ENCODE peak calls at places on chromosomes 3 and 15, in nine cellular contexts. C is stomach, F is gastrocnemius medialis, U is A549, Z is ovary, E is IMR-90, Q is upper lobe of left lung, D is body of pancreas, G is tibial nerve. I is an unnamed sample.

GRCh38 chr15:52102468-52102867 is 10.1 kb downstream of the BCL2L10 start:
- DNase-seq in Z (no peak), U (no peak), G (no peak), E (peak), Q (no peak), F (no peak), C (no peak), D (no peak), I (no peak)

GRCh38 chr3:186414735-186415419 is 52.8 kb upstream of the DGKG start:
- DNase-seq in Z (peak), G (no peak), Q (no peak), C (peak), F (no peak), E (peak), U (no peak), D (peak), I (no peak)

GRCh38 chr3:172515130-172515918 is 7.9 kb downstream of the TNFSF10 start:
- DNase-seq in E (peak), Q (no peak), C (no peak), D (no peak), F (no peak), U (no peak), Z (no peak), G (no peak), I (no peak)

GRCh38 chr15:70062321-70062956 is 35.3 kb downstream of the TLE3 start:
- DNase-seq in C (peak), D (peak), U (no peak), Z (peak), F (peak), E (peak), G (peak), Q (no peak), I (peak)

GRCh38 chr3:98359993-98360675 is 6.5 kb downstream of the OR5K4 start:
- DNase-seq in C (no peak), D (no peak), G (no peak), E (no peak), Q (no peak), U (no peak), F (no peak), Z (no peak), I (no peak)

GRCh38 chr15:39936187-39936586 is 2.3 kb downstream of the EIF2AK4 start:
- DNase-seq in F (no peak), G (no peak), Z (no peak), E (peak), D (no peak), Q (no peak), C (no peak), U (no peak), I (no peak)

GRCh38 chr3:23752126-23752525 is 53.6 kb upstream of the UBE2E1 start:
- DNase-seq in F (no peak), C (no peak), Z (no peak), Q (peak), E (no peak), D (no peak), G (no peak), U (no peak), I (no peak)

GRCh38 chr3:105686324-105686897 is 182.4 kb downstream of the CBLB start:
- DNase-seq in D (no peak), F (no peak), G (no peak), C (no peak), E (peak), Z (no peak), U (peak), Q (no peak), I (no peak)

GRCh38 chr3:189941125-189941524 is 179.6 kb downstream of the P3H2 start:
- DNase-seq in Z (no peak), D (peak), Q (no peak), C (peak), U (no peak), G (no peak), F (no peak), E (no peak), I (no peak)

GRCh38 chr3:169811606-169812123 is 1.0 kb upstream of the LRRIQ4 start:
- DNase-seq in U (no peak), F (no peak), D (no peak), C (no peak), Z (no peak), E (peak), G (no peak), Q (no peak), I (no peak)

GRCh38 chr15:92578096-92578835 is 77.3 kb downstream of the FAM174B start:
- DNase-seq in C (no peak), U (no peak), D (no peak), Q (no peak), E (no peak), G (no peak), Z (no peak), F (no peak), I (no peak)

GRCh38 chr3:54225841-54226528 is 103.6 kb downstream of the CACNA2D3 start:
- DNase-seq in Q (no peak), G (no peak), D (no peak), C (no peak), F (no peak), U (no peak), E (no peak), Z (no peak), I (no peak)

GRCh38 chr3:84125760-84126159 is 833.0 kb upstream of the CADM2 start:
- DNase-seq in Q (no peak), U (no peak), F (no peak), D (no peak), C (no peak), G (no peak), Z (no peak), E (no peak), I (no peak)

GRCh38 chr3:71463622-71464021 is 119.9 kb downstream of the FOXP1 start:
- DNase-seq in D (no peak), F (no peak), Z (no peak), E (peak), G (no peak), Q (no peak), U (no peak), C (no peak), I (no peak)

GRCh38 chr15:47870956-47871625 is 153.8 kb downstream of the SEMA6D start:
- DNase-seq in F (no peak), G (no peak), Z (no peak), E (peak), U (no peak), Q (no peak), C (no peak), D (no peak), I (no peak)

GRCh38 chr15:58361291-58361759 is 70.5 kb upstream of the LIPC start:
- DNase-seq in E (peak), F (no peak), Z (no peak), G (no peak), C (no peak), Q (no peak), D (no peak), U (no peak), I (no peak)

GRCh38 chr3:136305879-136306278 is 55.7 kb downstream of the PCCB start:
- DNase-seq in Z (no peak), G (no peak), U (no peak), C (no peak), E (peak), D (no peak), F (no peak), Q (no peak), I (no peak)

GRCh38 chr15:81752974-81753373 is 292.8 kb downstream of the MEX3B start:
- DNase-seq in G (no peak), Q (no peak), F (no peak), U (no peak), Z (no peak), E (no peak), D (no peak), C (no peak), I (no peak)

GRCh38 chr15:33104276-33104675 is 90.2 kb downstream of the FMN1 start:
- DNase-seq in U (no peak), Q (no peak), F (no peak), D (no peak), G (no peak), Z (no peak), E (peak), C (no peak), I (no peak)

GRCh38 chr3:17964113-17964512 is 221.7 kb upstream of the TBC1D5 start:
- DNase-seq in Z (no peak), D (no peak), C (no peak), E (no peak), F (no peak), G (no peak), Q (no peak), U (no peak), I (no peak)

GRCh38 chr3:138114988-138115971 is at the start of gene DZIP1L:
- DNase-seq in E (peak), C (peak), G (peak), D (peak), Z (peak), F (peak), U (peak), Q (peak), I (peak)

GRCh38 chr3:53238051-53238850 is 17.6 kb downstream of the TKT start:
- DNase-seq in Z (no peak), U (peak), F (no peak), C (peak), Q (peak), G (no peak), E (peak), D (peak), I (peak)

GRCh38 chr3:123301331-123302184 is 99.8 kb downstream of the SEC22A start:
- DNase-seq in Q (no peak), D (no peak), F (no peak), Z (no peak), G (no peak), C (no peak), E (no peak), U (no peak), I (no peak)

GRCh38 chr3:71066356-71066755 is 517.2 kb downstream of the FOXP1 start:
- DNase-seq in F (no peak), D (peak), C (peak), E (no peak), Q (peak), Z (no peak), G (no peak), U (no peak), I (no peak)

GRCh38 chr15:79682285-79682684 is 214.5 kb downstream of the MTHFS start:
- DNase-seq in C (no peak), Z (no peak), D (peak), U (peak), E (peak), Q (no peak), F (no peak), G (no peak), I (no peak)

GRCh38 chr3:43423142-43423541 is 136.8 kb downstream of the SNRK start:
- DNase-seq in U (no peak), G (no peak), Z (peak), Q (no peak), C (peak), F (peak), D (peak), E (peak), I (peak)

GRCh38 chr3:196254376-196255283 is 32.9 kb downstream of the PCYT1A start:
- DNase-seq in F (no peak), Z (no peak), C (no peak), D (no peak), G (no peak), E (no peak), U (no peak), Q (no peak), I (no peak)

GRCh38 chr3:101039285-101039684 is 46.1 kb upstream of the ABI3BP start:
- DNase-seq in Z (no peak), Q (no peak), G (no peak), D (peak), F (no peak), U (no peak), C (no peak), E (no peak), I (no peak)

GRCh38 chr3:61634678-61635077 is 73.3 kb downstream of the PTPRG start:
- DNase-seq in D (no peak), Q (no peak), G (no peak), Z (no peak), E (peak), U (no peak), F (no peak), C (no peak), I (no peak)

GRCh38 chr3:158920375-158920774 is 118.5 kb downstream of the MFSD1 start:
- DNase-seq in Q (no peak), D (no peak), C (no peak), E (no peak), Z (no peak), F (no peak), G (no peak), U (no peak), I (no peak)

GRCh38 chr3:89002166-89002565 is 105.3 kb upstream of the EPHA3 start:
- DNase-seq in C (no peak), Z (no peak), Q (no peak), E (no peak), G (no peak), U (no peak), F (no peak), D (no peak), I (no peak)

GRCh38 chr15:30953731-30954378 is 37.6 kb downstream of the MTMR10 start:
- DNase-seq in E (peak), Q (peak), G (no peak), F (peak), U (peak), Z (no peak), C (no peak), D (no peak), I (no peak)
- TF ChIP-seq POLR2A in E (no peak), Q (no peak), G (no peak), F (peak), U (peak), Z (no peak), C (no peak), D (no peak), I (no peak)

DNA sequence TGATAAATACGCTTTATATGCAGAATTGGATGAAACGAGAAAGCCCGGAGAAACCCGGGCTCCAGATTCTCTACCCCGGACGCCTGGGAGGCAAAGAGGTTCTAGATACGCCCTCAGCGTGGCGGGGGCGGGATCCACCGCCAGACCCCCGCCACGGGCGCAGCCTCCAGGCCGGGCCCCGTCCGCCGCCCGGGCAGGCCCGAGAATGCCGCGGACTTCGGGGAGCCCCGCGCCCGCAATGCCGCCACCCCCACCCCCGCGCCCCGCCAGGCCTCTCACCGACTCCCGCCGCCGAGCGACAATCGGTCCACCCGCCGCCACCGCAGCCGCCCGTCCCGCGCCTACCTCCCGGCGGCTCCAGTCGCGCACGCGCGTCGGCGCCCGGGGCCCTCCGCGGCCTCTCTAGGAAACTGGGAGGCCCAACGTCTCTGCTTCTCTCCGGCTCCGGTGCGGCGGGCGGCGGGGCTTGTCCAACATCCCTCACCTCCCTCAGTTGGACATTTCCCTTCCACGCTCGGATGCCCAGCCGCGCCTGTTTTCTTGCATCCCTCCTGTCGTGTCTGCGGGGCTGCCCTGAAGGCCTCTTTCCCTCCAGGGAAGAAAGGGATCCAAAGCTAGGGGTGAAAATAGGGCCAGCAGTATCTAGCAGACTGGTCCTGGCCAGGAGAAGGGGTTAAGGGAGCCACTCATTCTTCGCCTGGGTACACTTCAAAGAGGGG is at the start of gene ZNF445:
- DNase-seq in F (peak), D (peak), U (peak), Q (peak), Z (peak), E (peak), G (peak), C (peak), I (peak)
- TF ChIP-seq POLR2A in F (peak), D (peak), U (peak), Q (no peak), Z (no peak), E (peak), G (peak), C (no peak), I (peak)

GRCh38 chr3:58306662-58307286 is 454 bp downstream of the HTD2 start:
- DNase-seq in C (peak), Q (peak), F (peak), D (peak), E (peak), G (no peak), Z (peak), U (peak), I (peak)

GRCh38 chr3:58308728-58309127 is 2.4 kb downstream of the HTD2 start:
- DNase-seq in C (no peak), Z (peak), U (no peak), Q (no peak), E (peak), G (no peak), D (peak), F (peak), I (no peak)

DNA sequence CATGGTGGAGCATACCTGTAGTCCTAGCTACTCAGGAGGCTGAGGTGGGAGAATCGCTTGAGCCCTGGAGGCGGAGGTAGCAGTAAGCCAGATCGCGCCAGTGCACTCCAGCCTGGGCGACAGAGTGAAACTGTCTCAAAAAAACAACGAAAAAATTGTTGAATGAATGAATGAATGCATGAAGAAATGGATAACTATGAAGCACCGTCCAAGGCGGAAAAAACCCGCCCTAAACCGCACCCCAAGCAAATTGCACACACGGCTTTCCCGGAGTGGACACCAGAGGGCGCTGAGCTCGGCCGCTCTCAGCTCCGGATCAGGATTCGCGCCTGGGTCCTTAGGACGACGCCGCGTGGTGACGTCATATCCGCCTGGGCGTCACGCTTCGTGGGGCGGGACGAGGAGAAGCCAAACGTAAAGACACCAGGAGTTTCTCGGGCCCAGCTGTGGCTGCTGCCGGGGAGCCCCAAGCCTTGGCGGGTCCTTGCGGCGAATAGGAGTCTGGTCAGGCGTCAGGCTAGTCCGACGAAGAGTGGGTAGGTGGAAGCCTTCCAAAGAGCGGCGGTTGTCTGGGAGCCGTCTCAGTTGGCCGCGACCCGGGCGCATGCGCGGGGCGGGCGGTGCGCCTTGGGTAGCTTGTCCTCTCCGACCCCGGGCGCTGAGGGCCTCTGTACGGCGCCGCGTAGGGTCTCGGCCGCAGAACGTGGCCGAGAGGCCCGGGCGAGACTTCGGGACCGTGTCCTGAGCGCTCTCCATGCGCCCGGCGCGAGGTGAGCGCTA is at the start of the genes HTD2 and RPP14:
- DNase-seq in F (peak), D (peak), Z (peak), C (peak), G (peak), E (peak), Q (peak), U (peak), I (peak)
- TF ChIP-seq POLR2A in F (peak), D (peak), Z (peak), C (no peak), G (peak), E (peak), Q (no peak), U (peak), I (peak)

DNA sequence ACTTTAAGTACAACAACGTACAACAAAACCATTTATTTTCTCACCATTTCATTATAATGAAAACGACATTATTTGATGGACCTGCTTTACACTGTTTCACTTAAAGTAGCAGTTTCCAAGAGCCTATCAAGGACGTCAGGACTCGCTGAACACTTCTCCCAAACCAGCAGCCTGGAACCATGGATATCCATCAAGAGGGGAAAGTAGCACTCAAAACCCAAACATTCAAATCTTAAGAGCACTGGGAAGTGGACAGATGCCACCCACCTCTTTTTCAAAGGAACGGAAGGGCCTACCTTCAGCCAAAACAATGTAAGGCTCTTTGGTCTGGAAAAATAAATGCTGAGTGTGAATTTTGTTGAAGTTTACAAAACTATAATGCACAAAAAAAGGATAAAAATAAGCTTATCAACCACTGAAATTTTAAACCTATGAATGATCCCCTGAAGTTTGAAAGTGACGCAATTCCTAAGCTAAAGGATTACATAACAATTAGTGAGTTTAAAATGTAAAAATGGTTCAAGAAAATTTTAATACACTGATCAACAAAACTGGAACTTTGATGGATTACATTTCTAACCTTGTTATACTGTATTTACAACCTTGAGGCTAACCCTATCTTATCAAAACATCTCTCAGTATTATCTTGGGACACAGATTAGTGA is 4.6 kb downstream of the PIK3R4 start:
- DNase-seq in U (no peak), F (no peak), G (no peak), Z (no peak), C (no peak), Q (no peak), D (no peak), E (no peak), I (no peak)
- TF ChIP-seq POLR2A in U (no peak), F (no peak), G (no peak), Z (no peak), C (no peak), Q (no peak), D (no peak), E (no peak), I (no peak)

GRCh38 chr15:95363636-95364035 is 966.9 kb upstream of the NR2F2 start:
- DNase-seq in Z (no peak), U (no peak), Q (no peak), F (no peak), G (no peak), E (no peak), C (no peak), D (no peak), I (no peak)

GRCh38 chr15:95362306-95362705 is 968.2 kb upstream of the NR2F2 start:
- DNase-seq in E (no peak), Z (no peak), Q (no peak), C (no peak), G (no peak), U (no peak), D (no peak), F (no peak), I (no peak)

GRCh38 chr15:95369202-95369601 is 961.3 kb upstream of the NR2F2 start:
- DNase-seq in F (no peak), Z (no peak), G (no peak), Q (no peak), C (no peak), D (no peak), E (no peak), U (no peak), I (no peak)

GRCh38 chr15:95368211-95368610 is 962.3 kb upstream of the NR2F2 start:
- DNase-seq in E (no peak), Q (no peak), D (no peak), F (no peak), Z (no peak), C (no peak), G (no peak), U (no peak), I (no peak)

DNA sequence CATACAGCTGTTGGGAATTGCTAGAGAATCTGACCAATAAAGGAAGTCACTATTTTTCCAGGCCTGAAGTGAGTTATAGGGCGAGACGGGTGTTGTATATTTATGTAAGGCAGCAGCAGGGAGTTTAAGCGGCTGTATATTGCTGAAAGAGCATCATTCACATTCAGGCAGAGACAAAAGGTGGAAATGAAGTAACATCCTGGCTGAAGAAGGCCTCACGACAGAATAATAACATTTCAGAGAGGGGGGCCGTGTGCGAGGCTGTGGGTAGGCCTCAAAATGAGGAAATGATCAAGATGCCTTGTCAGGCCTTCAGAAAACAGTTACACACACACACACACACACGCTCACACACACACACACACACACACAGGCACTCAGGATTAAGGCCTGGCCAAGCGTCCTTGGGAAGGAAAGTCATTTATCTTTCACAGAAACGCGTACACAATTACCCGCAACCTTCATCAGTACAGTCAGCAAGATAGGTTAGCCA is 964.8 kb upstream of the NR2F2 start:
- DNase-seq in C (no peak), E (peak), U (no peak), F (no peak), G (no peak), Q (no peak), D (no peak), Z (peak), I (no peak)
- TF ChIP-seq POLR2A in C (no peak), E (no peak), U (no peak), F (no peak), G (no peak), Q (no peak), D (no peak), Z (no peak), I (no peak)

GRCh38 chr15:75452364-75452967 is 976 bp upstream of the SIN3A start:
- DNase-seq in G (peak), C (peak), F (peak), E (peak), Q (peak), Z (peak), U (peak), D (peak), I (peak)
- TF ChIP-seq POLR2A in G (peak), C (no peak), F (peak), E (peak), Q (no peak), Z (no peak), U (no peak), D (peak), I (peak)